ENCODE peak calls at places on chromosome 3, in five cellular contexts. W is uterus; L is mammary epithelial cell; K is CD4-positive, CD25-positive, alpha-beta regulatory T cell; M is neuronal stem cell. I is an unnamed sample. For H3K4me1 and H3K27me3, the result is how much of the 10 kb centered on the place peaks cover.

GRCh38 chr3:132135628-132136333 is 101.0 kb upstream of the CPNE4 start:
- DNase-seq in W (no peak), L (peak), K (no peak), M (peak), I (no peak)

GRCh38 chr3:122619040-122619439 is 41.6 kb downstream of the PARP15 start:
- DNase-seq in W (no peak), L (no peak), K (no peak), M (no peak), I (no peak)

GRCh38 chr3:116070102-116070501 is 375.2 kb downstream of the LSAMP start:
- DNase-seq in W (no peak), L (no peak), K (no peak), M (no peak), I (no peak)

GRCh38 chr3:74847093-74847492 is 232.6 kb upstream of the CNTN3 start:
- DNase-seq in W (no peak), L (no peak), K (no peak), M (no peak), I (no peak)

GRCh38 chr3:38610436-38610835 is 39.1 kb downstream of the SCN5A start:
- DNase-seq in W (no peak), L (no peak), K (no peak), M (no peak), I (no peak)

GRCh38 chr3:171417137-171417536 is 43.1 kb downstream of the TNIK start:
- DNase-seq in W (no peak), L (no peak), K (no peak), M (no peak), I (no peak)

GRCh38 chr3:123419850-123420292 is 29.0 kb downstream of the ADCY5 start:
- DNase-seq in W (peak), L (no peak), K (no peak), M (no peak), I (peak)

GRCh38 chr3:38738630-38739395 is 77.2 kb downstream of the SCN10A start:
- DNase-seq in W (no peak), L (peak), K (no peak), M (peak), I (peak)

GRCh38 chr3:161213644-161214043 is 7.5 kb upstream of the NMD3 start:
- DNase-seq in W (no peak), L (no peak), K (no peak), M (no peak), I (no peak)

GRCh38 chr3:114902691-114903101 is 244.4 kb downstream of the ZBTB20 start:
- DNase-seq in W (no peak), L (no peak), K (no peak), M (peak), I (no peak)

GRCh38 chr3:193702967-193703366 is 110.0 kb downstream of the OPA1 start:
- DNase-seq in W (no peak), L (no peak), K (no peak), M (no peak), I (no peak)

GRCh38 chr3:171982829-171983228 is 56.5 kb upstream of the FNDC3B start:
- DNase-seq in W (no peak), L (no peak), K (no peak), M (no peak), I (no peak)

GRCh38 chr3:3799173-3800075 is at the start of gene LRRN1:
- DNase-seq in W (no peak), L (peak), K (no peak), M (peak), I (peak)

GRCh38 chr3:143450656-143451055 is 331.1 kb downstream of the CHST2 start:
- DNase-seq in W (no peak), L (no peak), K (no peak), M (no peak), I (no peak)

GRCh38 chr3:63955830-63956545 is 43.8 kb upstream of the SCAANT1 start:
- DNase-seq in W (no peak), L (no peak), K (no peak), M (no peak), I (no peak)

GRCh38 chr3:139122221-139122581 is 77.5 kb upstream of the PRR23C start:
- DNase-seq in W (peak), L (no peak), K (no peak), M (no peak), I (no peak)

GRCh38 chr3:145457825-145458552 is 703.0 kb downstream of the PLOD2 start:
- DNase-seq in W (no peak), L (no peak), K (no peak), M (no peak), I (no peak)

GRCh38 chr3:126161309-126161708 is 19.1 kb downstream of the ALDH1L1 start:
- DNase-seq in W (no peak), L (no peak), K (no peak), M (no peak), I (no peak)

GRCh38 chr3:149535395-149535685 is 60.8 kb downstream of the TM4SF4 start:
- DNase-seq in W (no peak), L (no peak), K (no peak), M (no peak), I (no peak)

GRCh38 chr3:101829066-101829830 is 20.1 kb upstream of the NFKBIZ start:
- DNase-seq in W (peak), L (peak), K (peak), M (no peak), I (peak)

GRCh38 chr3:7787871-7788828 is 713.5 kb upstream of the LMCD1 start:
- DNase-seq in W (no peak), L (peak), K (no peak), M (no peak), I (no peak)

GRCh38 chr3:66261318-66261717 is 40.5 kb downstream of the SLC25A26 start:
- DNase-seq in W (no peak), L (no peak), K (no peak), M (no peak), I (no peak)

GRCh38 chr3:152729906-152730305 is 105.0 kb upstream of the P2RY1 start:
- DNase-seq in W (no peak), L (no peak), K (no peak), M (no peak), I (no peak)

GRCh38 chr3:53776494-53777101 is 69.6 kb downstream of the CHDH start:
- DNase-seq in W (no peak), L (peak), K (no peak), M (no peak), I (no peak)

GRCh38 chr3:188468672-188469071 is 314.7 kb downstream of the LPP start:
- DNase-seq in W (peak), L (no peak), K (no peak), M (no peak), I (peak)

GRCh38 chr3:132180337-132180791 is 136.8 kb upstream of the ACP3 start:
- DNase-seq in W (no peak), L (peak), K (no peak), M (peak), I (no peak)

GRCh38 chr3:122458992-122459391 is 43.1 kb upstream of the WDR5B start:
- DNase-seq in W (no peak), L (peak), K (no peak), M (no peak), I (no peak)

GRCh38 chr3:10471337-10471721 is 34.1 kb downstream of the ATP2B2 start:
- DNase-seq in W (no peak), L (no peak), K (no peak), M (peak), I (no peak)

GRCh38 chr3:29527251-29527650 is 246.4 kb downstream of the RBMS3 start:
- DNase-seq in W (no peak), L (no peak), K (no peak), M (no peak), I (no peak)

GRCh38 chr3:44906997-44907396 is 32.6 kb downstream of the TGM4 start:
- DNase-seq in W (no peak), L (peak), K (no peak), M (no peak), I (no peak)

GRCh38 chr3:108406661-108407206 is 103.7 kb downstream of the MYH15 start:
- DNase-seq in W (no peak), L (peak), K (no peak), M (peak), I (peak)

GRCh38 chr3:107347717-107348116 is 29.5 kb upstream of the CCDC54 start:
- DNase-seq in W (no peak), L (no peak), K (no peak), M (no peak), I (no peak)

GRCh38 chr3:50389368-50389767 is 30.0 kb upstream of the TMEM115 start:
- DNase-seq in W (no peak), L (no peak), K (no peak), M (no peak), I (no peak)

GRCh38 chr3:50388720-50389352 is 29.5 kb upstream of the TMEM115 start:
- DNase-seq in W (no peak), L (no peak), K (no peak), M (no peak), I (no peak)

GRCh38 chr3:50392101-50392715 is 32.9 kb upstream of the TMEM115 start:
- DNase-seq in W (no peak), L (no peak), K (no peak), M (no peak), I (no peak)

GRCh38 chr3:50388021-50388719 is 28.8 kb upstream of the TMEM115 start:
- DNase-seq in W (no peak), L (no peak), K (no peak), M (no peak), I (no peak)

DNA sequence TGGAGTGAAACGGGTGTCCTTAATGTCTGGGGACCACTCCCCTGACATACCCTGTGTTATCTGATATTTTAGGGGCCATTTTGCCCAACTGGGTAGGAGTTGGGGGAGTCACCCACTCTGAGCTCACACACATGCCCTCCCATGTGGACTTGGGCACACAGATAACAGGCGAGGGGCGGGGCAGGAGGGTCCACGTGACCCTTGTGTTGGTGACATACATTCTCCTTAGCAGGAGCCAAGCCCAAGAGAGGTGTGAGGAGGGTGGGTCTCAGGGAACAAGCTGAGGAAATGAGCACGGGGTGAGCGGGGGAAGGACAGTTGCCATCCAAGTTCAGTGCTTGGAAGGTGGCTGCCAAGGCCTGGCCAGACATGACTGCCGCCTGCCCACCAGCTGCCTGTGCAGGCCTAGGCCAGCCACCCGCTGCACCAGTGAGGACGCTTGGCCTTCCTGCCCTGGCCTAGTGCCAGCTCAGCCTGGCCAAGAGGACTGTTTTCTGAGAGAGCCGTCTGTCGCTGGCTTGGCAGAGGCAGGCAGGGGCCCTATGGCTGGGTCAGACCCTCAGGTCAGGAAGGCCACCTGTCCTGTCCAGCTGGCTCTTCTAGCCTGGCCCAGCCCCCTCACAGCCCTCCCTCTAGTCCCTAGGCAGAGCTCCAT is 31.3 kb upstream of the TMEM115 start:
- DNase-seq in W (no peak), L (peak), K (no peak), M (no peak), I (peak)
- H3K4me1 ChIP-seq in W (under half), L (under half), K (under half), M (under half), I (under half)

GRCh38 chr3:197154-197855 is 742 bp downstream of the CHL1 start:
- DNase-seq in W (no peak), L (no peak), K (no peak), M (peak), I (peak)
- H3K27ac ChIP-seq in W (no peak), L (no peak), K (no peak), M (no peak), I (peak)

GRCh38 chr3:186117521-186118111 is 8.7 kb upstream of the ETV5 start:
- DNase-seq in W (no peak), L (no peak), K (no peak), M (no peak), I (no peak)

GRCh38 chr3:186110975-186111974 is 2.4 kb upstream of the ETV5 start:
- DNase-seq in W (no peak), L (no peak), K (no peak), M (no peak), I (no peak)

GRCh38 chr3:186118692-186119091 is 9.8 kb upstream of the ETV5 start:
- DNase-seq in W (no peak), L (no peak), K (no peak), M (no peak), I (no peak)

GRCh38 chr3:186119499-186119898 is 10.6 kb upstream of the ETV5 start:
- DNase-seq in W (no peak), L (no peak), K (no peak), M (no peak), I (no peak)

DNA sequence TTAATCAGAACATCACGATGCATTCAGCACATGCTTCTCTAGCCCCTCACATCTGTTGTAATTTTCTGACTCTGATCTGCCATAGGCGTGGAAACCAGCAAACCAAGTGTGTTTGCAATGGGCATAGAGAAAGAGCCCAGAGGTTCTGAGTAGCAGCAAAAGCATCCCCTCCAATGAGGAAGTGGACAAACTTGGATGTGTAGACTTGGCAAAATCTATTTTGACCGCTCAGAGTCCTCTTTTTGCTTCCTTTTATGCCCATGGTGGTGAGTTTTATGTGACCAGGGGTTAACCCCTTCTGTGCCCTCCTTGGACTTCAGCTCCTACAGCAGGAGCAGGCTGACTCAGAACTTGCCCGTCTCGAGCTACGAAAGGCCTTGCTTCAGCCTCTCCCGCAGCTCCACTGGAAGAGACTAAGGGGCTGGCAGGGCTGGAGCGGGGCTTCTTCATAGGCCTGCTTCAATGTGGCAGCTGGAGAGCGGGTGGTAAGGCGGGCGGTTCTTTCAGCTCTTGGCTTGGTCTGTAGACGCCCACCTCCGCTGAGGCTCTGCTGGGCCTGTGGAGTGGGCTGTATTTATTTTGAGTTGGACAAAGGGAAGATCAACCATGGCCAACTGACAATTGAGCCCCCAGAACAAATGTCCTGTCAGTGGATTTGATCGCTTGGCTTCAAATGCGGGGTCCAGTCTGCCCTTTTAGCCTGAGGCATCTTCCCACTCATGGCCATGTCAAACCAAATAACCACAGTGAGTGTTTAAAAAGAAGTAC is 6.5 kb upstream of the ETV5 start:
- DNase-seq in W (no peak), L (no peak), K (no peak), M (no peak), I (no peak)
- H3K27me3 ChIP-seq in W (under half), L (under half), K (under half), M (under half), I (under half)

DNA sequence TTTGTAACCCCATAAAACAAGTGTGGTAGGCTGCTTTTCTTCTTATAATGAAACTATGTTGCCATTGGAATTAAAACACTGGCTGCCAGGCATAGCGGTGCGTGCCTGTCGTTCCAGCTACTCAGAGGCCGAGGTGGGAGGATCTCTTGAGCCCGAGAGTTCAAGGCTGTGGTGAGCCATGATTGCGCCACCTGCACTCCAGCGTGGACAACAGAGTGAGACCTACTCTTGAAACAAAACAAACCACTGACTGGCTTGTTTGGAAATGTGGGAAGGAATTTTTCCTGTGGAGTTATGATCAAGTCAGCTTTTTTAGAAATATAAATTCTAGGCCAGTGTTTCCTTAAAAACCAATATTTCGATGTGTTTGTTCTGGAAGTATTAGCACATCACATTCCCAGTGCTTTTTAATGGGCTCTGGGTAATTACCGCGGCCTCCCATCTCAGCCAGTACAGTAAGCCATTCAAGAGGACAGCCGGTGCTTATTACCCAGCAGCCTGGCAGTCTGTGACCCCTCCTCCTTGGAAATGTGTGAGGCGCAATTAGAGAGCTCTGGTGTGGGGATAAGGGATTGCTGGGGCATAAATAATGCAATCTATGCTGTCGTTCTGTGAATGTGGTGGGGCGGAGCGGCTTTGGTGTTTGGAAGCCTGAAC is 58.3 kb upstream of the TRAK1 start:
- DNase-seq in W (peak), L (peak), K (no peak), M (peak), I (peak)
- H3K4me1 ChIP-seq in W (under half), L (under half), K (under half), M (under half), I (under half)

GRCh38 chr3:184338538-184338945 is 1.1 kb downstream of the FAM131A start:
- DNase-seq in W (peak), L (no peak), K (no peak), M (peak), I (peak)
- H3K27ac ChIP-seq in W (peak), L (no peak), K (no peak), M (peak), I (peak)